ENCODE peak calls at places on chromosomes 2 and 18, in seven cellular contexts. Q is cardiac muscle cell, B is heart right ventricle, D is ovary, O is stomach, P is adrenal gland, Y is K562. I is an unnamed sample.

GRCh38 chr2:36562245-36562644 is 35.7 kb downstream of the FEZ2 start:
- DNase-seq in D (no peak), Q (peak; percentile 73), P (no peak), Y (no peak), O (no peak), B (no peak), I (no peak)

GRCh38 chr2:133362061-133362476 is 206.2 kb downstream of the NCKAP5 start:
- DNase-seq in B (no peak), Y (no peak), D (no peak), P (no peak), O (no peak), Q (peak; percentile 18), I (peak; percentile 37)

GRCh38 chr2:66833036-66833435 is 398.1 kb downstream of the MEIS1 start:
- DNase-seq in Q (peak; percentile 46), B (no peak), O (no peak), D (no peak), P (peak; percentile 60), Y (no peak), I (no peak)

GRCh38 chr2:231604101-231604684 is 11.5 kb downstream of the TEX44 start:
- DNase-seq in P (peak; percentile 79), B (peak; percentile 53), Q (no peak), Y (peak; percentile 21), D (peak; percentile 76), O (peak; percentile 51), I (peak; percentile 48)

GRCh38 chr2:232438951-232439757 is 16.8 kb upstream of the ALPI start:
- DNase-seq in O (peak; percentile 50), P (no peak), D (no peak), Q (peak; percentile 23), B (no peak), Y (peak; percentile 17), I (peak; percentile 43)

GRCh38 chr2:161113693-161114417 is 46.4 kb upstream of the TANK start:
- DNase-seq in D (no peak), P (no peak), O (no peak), Q (no peak), Y (no peak), B (no peak), I (no peak)

GRCh38 chr2:127313359-127313758 is 19.4 kb upstream of the ERCC3 start:
- DNase-seq in B (no peak), O (no peak), P (no peak), D (no peak), Y (no peak), Q (no peak), I (no peak)

GRCh38 chr18:54296017-54296416 is 26.7 kb downstream of the POLI start:
- DNase-seq in B (no peak), D (no peak), Q (peak; percentile 41), O (no peak), Y (no peak), P (no peak), I (no peak)

GRCh38 chr2:61471905-61472805 is 1.3 kb upstream of the USP34 start:
- DNase-seq in Q (peak; percentile 20), Y (peak; percentile 29), B (no peak), D (no peak), O (no peak), P (peak; percentile 61), I (peak; percentile 44)

GRCh38 chr18:66676699-66677098 is 72.8 kb upstream of the CDH19 start:
- DNase-seq in D (no peak), O (no peak), Q (no peak), P (no peak), B (no peak), Y (no peak), I (no peak)

GRCh38 chr2:50856112-50856511 is 175.8 kb downstream of the NRXN1 start:
- DNase-seq in Y (no peak), D (no peak), P (no peak), B (no peak), Q (peak; percentile 12), O (no peak), I (no peak)

GRCh38 chr2:240958366-240959213 is 39.8 kb upstream of the SNED1 start:
- DNase-seq in D (peak; percentile 35), B (no peak), O (peak; percentile 19), P (no peak), Y (no peak), Q (no peak), I (peak; percentile 12)

GRCh38 chr2:191545361-191545760 is 132.6 kb upstream of the NABP1 start:
- DNase-seq in B (no peak), D (no peak), O (no peak), Y (no peak), Q (no peak), P (no peak), I (no peak)

GRCh38 chr18:69559604-69560003 is 158.9 kb downstream of the DOK6 start:
- DNase-seq in D (no peak), Q (no peak), O (no peak), P (no peak), B (no peak), Y (no peak), I (no peak)

GRCh38 chr2:73205611-73206010 is 3.2 kb downstream of the NOTO start:
- DNase-seq in P (no peak), B (no peak), D (no peak), Q (no peak), O (no peak), Y (no peak), I (no peak)

GRCh38 chr2:208064220-208064951 is 39.1 kb upstream of the PLEKHM3 start:
- DNase-seq in D (no peak), Y (peak; percentile 40), Q (peak; percentile 86), P (no peak), B (no peak), O (no peak), I (no peak)

GRCh38 chr2:230868947-230869690 is 4.4 kb downstream of the ITM2C start:
- DNase-seq in O (peak; percentile 20), P (no peak), Q (peak; percentile 39), D (no peak), B (no peak), Y (no peak), I (no peak)

GRCh38 chr2:138503087-138503442 is 1.5 kb downstream of the SPOPL start:
- DNase-seq in B (no peak), Y (no peak), P (no peak), O (no peak), D (no peak), Q (peak; percentile 13), I (no peak)

GRCh38 chr2:5932556-5933469 is 240.6 kb downstream of the SOX11 start:
- DNase-seq in B (peak; percentile 52), Q (no peak), D (no peak), P (no peak), Y (no peak), O (peak; percentile 87), I (no peak)

GRCh38 chr2:45653125-45653524 is 1.6 kb downstream of the PRKCE start:
- DNase-seq in B (no peak), Q (no peak), P (no peak), D (no peak), O (no peak), Y (no peak), I (no peak)

GRCh38 chr2:36530983-36531354 is 67.0 kb downstream of the FEZ2 start:
- DNase-seq in Q (peak; percentile 94), O (no peak), Y (no peak), P (no peak), D (no peak), B (peak; percentile 60), I (no peak)

GRCh38 chr2:101870444-101870843 is 121.3 kb upstream of the IL1R2 start:
- DNase-seq in D (no peak), O (no peak), Q (no peak), P (no peak), B (no peak), Y (no peak), I (no peak)

GRCh38 chr2:101869527-101869926 is 122.2 kb upstream of the IL1R2 start:
- DNase-seq in B (no peak), P (no peak), Q (no peak), D (no peak), O (no peak), Y (no peak), I (no peak)

GRCh38 chr2:101872480-101872879 is 119.3 kb upstream of the IL1R2 start:
- DNase-seq in D (no peak), Y (no peak), Q (no peak), O (no peak), P (no peak), B (no peak), I (no peak)

GRCh38 chr2:101871480-101871879 is 120.3 kb upstream of the IL1R2 start:
- DNase-seq in Q (no peak), O (no peak), P (no peak), B (no peak), Y (no peak), D (no peak), I (no peak)

DNA sequence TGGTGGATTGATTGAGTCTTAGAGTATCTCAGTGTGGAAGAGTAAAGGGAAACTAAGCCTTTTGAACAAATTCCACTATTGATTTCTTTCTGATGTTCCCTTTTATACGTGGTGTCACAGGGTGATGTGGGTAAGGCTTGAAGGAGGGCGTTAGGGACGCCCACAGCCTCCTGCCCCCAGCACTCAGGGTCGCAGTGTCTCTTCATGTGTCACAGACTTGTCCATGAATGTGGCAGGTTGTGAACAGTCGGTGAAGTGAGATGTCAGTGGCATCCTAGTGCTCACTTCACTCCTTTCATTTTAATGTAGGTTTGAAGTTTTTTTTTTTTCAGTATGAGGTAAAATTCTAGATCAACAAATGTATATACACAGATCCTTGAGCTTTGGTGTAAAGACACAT is 123.2 kb upstream of the IL1R2 start:
- DNase-seq in Q (no peak), D (no peak), O (no peak), B (no peak), Y (no peak), P (no peak), I (no peak)
- H3K27ac ChIP-seq in Q (no peak overlapping the region), D (no peak overlapping the region), O (no peak overlapping the region), B (no peak overlapping the region), Y (no peak overlapping the region), P (no peak overlapping the region), I (no peak overlapping the region)

GRCh38 chr18:62842898-62843297 is 127.6 kb downstream of the PHLPP1 start:
- DNase-seq in B (no peak), P (no peak), D (no peak), Q (no peak), Y (no peak), O (no peak), I (no peak)
- H3K4me1 ChIP-seq in B (peaks cover 24% of the 10 kb centered on the region), P (no peaks in the 10 kb centered on the region), D (no peaks in the 10 kb centered on the region), Q (peaks cover 30% of the 10 kb centered on the region), Y (peaks cover 6% of the 10 kb centered on the region), O (no peaks in the 10 kb centered on the region), I (no peaks in the 10 kb centered on the region)

GRCh38 chr2:216139884-216140283 is 30.7 kb downstream of the XRCC5 start:
- DNase-seq in Y (peak; percentile 24), D (no peak), O (peak; percentile 30), B (no peak), Q (no peak), P (no peak), I (no peak)
- TF ChIP-seq CTCF in Y (peak; percentile 39), D (no peak), O (peak; percentile 13), B (peak; percentile 34), Q (no peak), P (no peak), I (no peak)

DNA sequence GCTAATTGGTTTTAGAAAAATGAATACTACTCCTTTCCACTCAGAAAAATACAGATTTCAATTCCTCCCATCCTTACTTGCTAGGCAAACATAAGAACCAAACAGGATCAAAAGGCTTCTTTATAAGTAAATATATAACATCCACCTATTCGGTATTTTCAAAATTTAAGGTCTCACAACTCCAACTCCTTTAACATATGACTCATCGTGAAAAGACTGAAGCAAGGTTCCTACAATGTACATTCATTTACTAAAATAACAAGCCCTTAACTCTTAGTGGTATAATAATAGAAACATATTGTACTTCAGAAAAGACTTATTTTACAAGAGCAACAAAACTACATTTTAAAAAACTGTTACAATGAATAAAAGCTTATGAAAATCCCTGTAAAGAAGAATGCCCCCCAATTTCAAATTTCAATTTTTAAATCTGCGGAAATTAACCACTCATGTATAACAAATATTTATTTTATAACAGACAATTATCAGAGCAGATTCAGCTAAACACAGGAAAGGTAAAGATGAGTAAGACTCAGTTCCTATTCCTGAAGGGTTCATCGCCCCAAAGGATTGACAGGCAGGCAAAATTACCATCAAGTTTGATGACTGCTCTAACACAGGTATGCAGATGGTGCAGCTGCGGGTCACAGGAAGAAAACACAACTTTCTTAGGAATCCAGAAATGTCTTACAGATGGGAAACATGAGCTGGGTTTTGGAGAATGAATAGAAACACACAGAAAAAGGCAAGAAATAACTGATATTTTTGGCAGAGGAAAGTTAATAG is 96.4 kb downstream of the COBLL1 start:
- DNase-seq in B (no peak), P (no peak), Q (no peak), Y (no peak), D (no peak), O (no peak), I (no peak)
- H3K27ac ChIP-seq in B (no peak overlapping the region), P (peak overlapping the region; percentile 9), Q (no peak overlapping the region), Y (no peak overlapping the region), D (no peak overlapping the region), O (no peak overlapping the region), I (no peak overlapping the region)